ENCODE peak calls at places on chromosomes 4 and X, in six cellular contexts. S, E, Z, N, I and B are unnamed samples.

GRCh38 chrX:64338296-64338695 is 57.0 kb downstream of the MTMR8 start:
- DNase-seq in S (no peak), E (no peak), Z (peak), N (no peak), I (no peak), B (no peak)

GRCh38 chrX:84047339-84047738 is 140.7 kb downstream of the RPS6KA6 start:
- DNase-seq in S (no peak), E (no peak), Z (no peak), N (no peak), I (no peak), B (no peak)

GRCh38 chr4:57234252-57234775 is 124.1 kb upstream of the IGFBP7 start:
- DNase-seq in S (no peak), E (no peak), Z (no peak), N (no peak), I (no peak), B (no peak)

GRCh38 chr4:174539571-174539970 is 17.3 kb upstream of the HPGD start:
- DNase-seq in S (no peak), E (no peak), Z (no peak), N (no peak), I (no peak), B (no peak)

GRCh38 chrX:24828147-24828546 is 134.4 kb downstream of the POLA1 start:
- DNase-seq in S (no peak), E (no peak), Z (no peak), N (no peak), I (no peak), B (no peak)

GRCh38 chrX:21745756-21746155 is 12.2 kb downstream of the SMPX start:
- DNase-seq in S (no peak), E (no peak), Z (peak), N (peak), I (peak), B (peak)

GRCh38 chr4:20493761-20494353 is 206.4 kb upstream of the PACRGL start:
- DNase-seq in S (no peak), E (no peak), Z (peak), N (no peak), I (no peak), B (peak)

GRCh38 chrX:134999469-134999868 is 8.7 kb downstream of the SMIM10 start:
- DNase-seq in S (no peak), E (no peak), Z (peak), N (peak), I (no peak), B (peak)

GRCh38 chrX:20515841-20516461 is 249.2 kb upstream of the RPS6KA3 start:
- DNase-seq in S (no peak), E (no peak), Z (peak), N (peak), I (no peak), B (peak)

GRCh38 chrX:123077671-123078070 is 106.4 kb upstream of the GRIA3 start:
- DNase-seq in S (no peak), E (no peak), Z (no peak), N (no peak), I (no peak), B (peak)

GRCh38 chrX:154444001-154444754 is at the start of gene FAM50A:
- DNase-seq in S (peak), E (peak), Z (peak), N (peak), I (peak), B (peak)

GRCh38 chr4:110087116-110087708 is 111.2 kb downstream of the ELOVL6 start:
- DNase-seq in S (no peak), E (no peak), Z (peak), N (no peak), I (no peak), B (peak)

GRCh38 chrX:71198066-71198465 is 25.0 kb upstream of the GJB1 start:
- DNase-seq in S (no peak), E (no peak), Z (no peak), N (peak), I (no peak), B (no peak)

GRCh38 chrX:105636667-105637066 is 185.7 kb upstream of the NRK start:
- DNase-seq in S (no peak), E (no peak), Z (no peak), N (no peak), I (no peak), B (no peak)

GRCh38 chrX:49282647-49283011 is 13.0 kb downstream of the PPP1R3F start:
- DNase-seq in S (no peak), E (no peak), Z (peak), N (no peak), I (peak), B (peak)

GRCh38 chr4:107548211-107548905 is 171.7 kb downstream of the PAPSS1 start:
- DNase-seq in S (no peak), E (no peak), Z (peak), N (no peak), I (no peak), B (peak)

GRCh38 chr4:26192921-26193894 is 127.6 kb upstream of the RBPJ start:
- DNase-seq in S (no peak), E (no peak), Z (no peak), N (peak), I (no peak), B (peak)

GRCh38 chr4:1210241-1210841 is 38.0 kb upstream of the SPON2 start:
- DNase-seq in S (no peak), E (no peak), Z (no peak), N (no peak), I (no peak), B (no peak)

GRCh38 chr4:153465145-153465544 is 1.0 kb upstream of the TMEM131L start:
- DNase-seq in S (no peak), E (no peak), Z (peak), N (no peak), I (no peak), B (no peak)

GRCh38 chr4:53321151-53321987 is 44.5 kb downstream of the SCFD2 start:
- DNase-seq in S (no peak), E (no peak), Z (peak), N (no peak), I (no peak), B (peak)

GRCh38 chr4:67558493-67558892 is at the start of gene STAP1:
- DNase-seq in S (no peak), E (no peak), Z (no peak), N (peak), I (no peak), B (no peak)

GRCh38 chr4:131441004-131441688 is 1707.9 kb upstream of the PCDH10 start:
- DNase-seq in S (no peak), E (no peak), Z (no peak), N (no peak), I (no peak), B (no peak)

GRCh38 chr4:22514001-22514400 is 1.9 kb downstream of the ADGRA3 start:
- DNase-seq in S (no peak), E (no peak), Z (peak), N (no peak), I (no peak), B (peak)

GRCh38 chr4:68257719-68258118 is 12.2 kb upstream of the TMPRSS11B start:
- DNase-seq in S (no peak), E (no peak), Z (no peak), N (no peak), I (no peak), B (no peak)

GRCh38 chr4:1405249-1405635 is 1.0 kb downstream of the NKX1-1 start:
- DNase-seq in S (no peak), E (no peak), Z (no peak), N (peak), I (no peak), B (no peak)

GRCh38 chr4:106530816-106531215 is 162.2 kb upstream of the GIMD1 start:
- DNase-seq in S (no peak), E (no peak), Z (no peak), N (no peak), I (no peak), B (peak)

GRCh38 chrX:24333371-24333770 is 19.5 kb upstream of the SUPT20HL2 start:
- DNase-seq in S (no peak), E (no peak), Z (no peak), N (no peak), I (no peak), B (no peak)

GRCh38 chr4:10403633-10404445 is 53.4 kb downstream of the ZNF518B start:
- DNase-seq in S (no peak), E (no peak), Z (peak), N (peak), I (no peak), B (peak)

GRCh38 chr4:103719320-103720204 is at the start of gene TACR3:
- DNase-seq in S (no peak), E (no peak), Z (peak), N (no peak), I (no peak), B (no peak)

GRCh38 chr4:47831026-47831689 is 6.7 kb downstream of the CORIN start:
- DNase-seq in S (no peak), E (no peak), Z (peak), N (no peak), I (no peak), B (no peak)

GRCh38 chrX:38347136-38347535 is 5.3 kb upstream of the OTC start:
- DNase-seq in S (no peak), E (no peak), Z (peak), N (no peak), I (no peak), B (peak)

GRCh38 chrX:16695079-16695676 is 17.3 kb downstream of the CTPS2 start:
- DNase-seq in S (no peak), E (peak), Z (peak), N (peak), I (peak), B (peak)

GRCh38 chr4:153466637-153467153 is 535 bp downstream of the TMEM131L start:
- DNase-seq in S (no peak), E (no peak), Z (no peak), N (peak), I (no peak), B (no peak)

GRCh38 chr4:184396570-184397515 is 77.5 kb downstream of the IRF2 start:
- DNase-seq in S (no peak), E (no peak), Z (no peak), N (no peak), I (no peak), B (no peak)

GRCh38 chrX:96407501-96407900 is 277.1 kb upstream of the DIAPH2 start:
- DNase-seq in S (no peak), E (no peak), Z (peak), N (no peak), I (no peak), B (peak)

GRCh38 chrX:106177982-106178321 is 9.8 kb downstream of the PWWP3B start:
- DNase-seq in S (no peak), E (no peak), Z (no peak), N (no peak), I (no peak), B (no peak)

GRCh38 chr4:142427456-142427855 is 418.6 kb downstream of the INPP4B start:
- DNase-seq in S (no peak), E (no peak), Z (no peak), N (no peak), I (no peak), B (no peak)
- TF ChIP-seq CTCF in S (no peak), E (no peak), Z (no peak), N (no peak), I (no peak), B (no peak)

GRCh38 chr4:8102831-8103230 is 55.8 kb downstream of the ABLIM2 start:
- DNase-seq in S (no peak), E (no peak), Z (no peak), N (no peak), I (no peak), B (no peak)
- TF ChIP-seq CTCF in S (no peak), E (no peak), Z (no peak), N (no peak), I (no peak), B (no peak)

GRCh38 chr4:18536420-18536819 is 514.9 kb upstream of the LCORL start:
- DNase-seq in S (no peak), E (no peak), Z (no peak), N (no peak), I (no peak), B (no peak)
- TF ChIP-seq CTCF in S (no peak), E (peak), Z (no peak), N (no peak), I (no peak), B (no peak)

GRCh38 chr4:38769441-38770210 is 13.2 kb downstream of the TLR10 start:
- DNase-seq in S (no peak), E (no peak), Z (no peak), N (no peak), I (no peak), B (peak)
- TF ChIP-seq CTCF in S (no peak), E (no peak), Z (no peak), N (no peak), I (no peak), B (no peak)

GRCh38 chrX:53481093-53481492 is 46.9 kb upstream of the HSD17B10 start:
- DNase-seq in S (no peak), E (no peak), Z (peak), N (no peak), I (peak), B (no peak)
- TF ChIP-seq CTCF in S (no peak), E (peak), Z (peak), N (no peak), I (peak), B (peak)

GRCh38 chrX:47637546-47638195 is 7.9 kb upstream of the CFP start:
- DNase-seq in S (no peak), E (no peak), Z (peak), N (peak), I (peak), B (no peak)
- TF ChIP-seq CTCF in S (no peak), E (peak), Z (peak), N (peak), I (no peak), B (no peak)

DNA sequence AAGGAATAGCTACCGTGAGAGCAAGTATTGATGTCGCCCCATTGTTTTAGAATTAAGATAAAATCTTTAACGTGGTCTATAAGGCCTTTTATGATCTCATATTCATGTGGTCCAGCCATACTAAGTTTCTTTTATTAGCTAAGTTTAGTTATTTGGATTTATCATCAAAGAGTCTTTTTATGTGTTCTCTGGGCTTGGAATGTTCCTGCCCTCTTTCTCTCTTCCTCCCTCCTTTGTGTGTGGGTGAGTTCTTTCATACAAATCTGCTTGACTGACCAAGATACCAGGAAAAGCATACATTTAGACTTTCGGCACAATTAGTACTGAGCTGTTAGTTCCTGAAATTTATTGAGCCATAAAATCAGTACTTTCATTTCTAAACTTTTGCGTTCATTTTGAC is 11.3 kb downstream of the TDO2 start:
- DNase-seq in S (no peak), E (no peak), Z (no peak), N (no peak), I (no peak), B (no peak)
- TF ChIP-seq CTCF in S (no peak), E (no peak), Z (no peak), N (no peak), I (no peak), B (no peak)